ENCODE peak calls at places on chromosomes 11 and 22, in seven cellular contexts. D, E, T, S, L, P and W are unnamed samples.

GRCh38 chr22:37249946-37250345 is 5.9 kb upstream of the RAC2 start:
- DNase-seq in T (no peak), L (no peak), E (no peak), S (no peak), D (no peak), P (no peak), W (no peak)

GRCh38 chr11:102572537-102573220 is 42.1 kb upstream of the MMP7 start:
- DNase-seq in S (no peak), D (no peak), P (no peak), T (no peak), E (no peak), L (no peak), W (no peak)

GRCh38 chr22:20466659-20467379 is 28.8 kb downstream of the KLHL22 start:
- DNase-seq in P (no peak), D (no peak), S (no peak), E (no peak), T (no peak), L (no peak), W (no peak)

GRCh38 chr11:10864688-10865087 is 6.8 kb upstream of the ZBED5 start:
- DNase-seq in E (no peak), L (no peak), D (no peak), T (no peak), P (no peak), S (no peak), W (no peak)

GRCh38 chr11:104917259-104918112 is 19.2 kb upstream of the CASP12 start:
- DNase-seq in L (no peak), T (no peak), S (no peak), E (no peak), D (no peak), P (no peak), W (no peak)

GRCh38 chr11:22656128-22656527 is 10.3 kb upstream of the GAS2 start:
- DNase-seq in T (no peak), E (no peak), L (no peak), S (no peak), P (no peak), D (no peak), W (no peak)

GRCh38 chr11:8809605-8810272 is 101.2 kb upstream of the AKIP1 start:
- DNase-seq in S (no peak), T (no peak), L (peak; percentile 24), D (no peak), E (no peak), P (no peak), W (no peak)

GRCh38 chr11:58394195-58394594 is 12.5 kb downstream of the OR5B3 start:
- DNase-seq in S (no peak), P (no peak), T (no peak), E (no peak), L (peak; percentile 62), D (no peak), W (peak; percentile 1)

GRCh38 chr22:26615830-26616435 is 1.9 kb downstream of the CRYBB1 start:
- DNase-seq in P (no peak), L (no peak), E (no peak), T (no peak), S (no peak), D (no peak), W (no peak)

GRCh38 chr22:39967103-39967829 is 7.1 kb downstream of the TMA7B start:
- DNase-seq in E (no peak), P (no peak), D (no peak), T (peak; percentile 31), S (no peak), L (no peak), W (no peak)

GRCh38 chr11:60905551-60906113 is 753 bp downstream of the PRPF19 start:
- DNase-seq in P (no peak), D (no peak), L (peak; percentile 36), E (no peak), T (peak; percentile 39), S (no peak), W (no peak)

GRCh38 chr22:27238935-27239510 is 562.5 kb downstream of the MN1 start:
- DNase-seq in D (no peak), S (peak; percentile 87), E (no peak), P (peak; percentile 57), T (no peak), L (no peak), W (peak; percentile 74)

DNA sequence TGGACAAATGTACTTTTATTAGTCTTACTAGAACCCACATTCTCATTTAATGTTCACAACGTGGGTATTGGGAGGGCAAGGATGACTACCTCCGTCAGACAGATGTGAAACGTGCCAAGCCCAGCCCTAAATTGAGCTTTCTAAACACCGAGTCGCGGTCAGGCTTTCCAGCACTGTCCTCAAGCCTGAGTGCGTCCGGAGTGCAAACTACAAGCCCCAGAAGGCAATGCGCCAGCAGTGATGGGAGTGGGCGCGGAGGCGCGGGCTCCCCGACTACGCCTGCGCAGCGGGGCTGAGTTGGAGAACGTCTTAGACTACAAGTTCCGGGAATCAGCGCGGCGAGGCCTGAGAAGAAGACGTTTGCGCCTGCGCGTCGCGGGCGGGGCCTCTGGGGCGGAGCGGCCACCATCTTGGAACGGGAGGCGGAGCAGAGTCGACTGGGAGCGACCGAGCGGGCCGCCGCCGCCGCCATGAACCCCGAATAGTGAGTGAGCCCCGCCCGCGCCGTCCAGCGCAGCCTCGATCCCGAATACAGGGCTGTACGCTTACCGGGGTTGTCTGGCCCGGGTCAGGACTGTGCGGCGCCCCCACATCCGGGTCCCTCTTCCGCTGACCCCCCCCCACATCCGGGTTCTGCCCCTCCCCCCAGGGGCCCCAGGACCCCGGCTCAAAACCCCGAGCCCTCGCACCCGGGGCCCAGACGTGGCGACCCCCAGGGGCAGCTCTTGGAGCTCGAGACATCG is at the start of gene RAB1B:
- DNase-seq in P (peak; percentile 94), L (peak; percentile 98), E (peak; percentile 100), D (peak; percentile 100), S (peak; percentile 100), T (peak; percentile 100), W (peak; percentile 95)
- TF ChIP-seq POLR2A in P (peak; percentile 9), L (peak; percentile 42), E (no peak), D (no peak), S (peak; percentile 93), T (peak; percentile 80), W (peak; percentile 43)

GRCh38 chr11:62724171-62724570 is 3.1 kb downstream of the HNRNPUL2 start:
- DNase-seq in D (no peak), S (no peak), P (no peak), L (no peak), E (no peak), T (no peak), W (no peak)

GRCh38 chr11:62726156-62727006 is 876 bp downstream of the HNRNPUL2 start:
- DNase-seq in E (peak; percentile 34), L (no peak), P (no peak), T (peak; percentile 21), D (no peak), S (peak; percentile 28), W (no peak)

GRCh38 chr11:62727007-62727832 is at the start of gene HNRNPUL2:
- DNase-seq in E (peak; percentile 97), L (peak; percentile 97), T (peak; percentile 97), S (peak; percentile 98), D (peak; percentile 99), P (peak; percentile 97), W (peak; percentile 96)

GRCh38 chr11:62725686-62726085 is 1.6 kb downstream of the HNRNPUL2 start:
- DNase-seq in P (no peak), E (no peak), L (peak; percentile 42), S (no peak), T (no peak), D (no peak), W (no peak)

GRCh38 chr11:62727833-62728721 is at the start of gene TTC9C:
- DNase-seq in L (peak; percentile 98), P (peak; percentile 94), T (peak; percentile 89), S (peak; percentile 89), D (peak; percentile 90), E (peak; percentile 93), W (peak; percentile 64)
- TF ChIP-seq POLR2A in L (peak; percentile 63), P (peak; percentile 42), T (peak; percentile 66), S (peak; percentile 52), D (no peak), E (peak; percentile 68), W (peak; percentile 28)

GRCh38 chr11:23991140-23991539 is 505.7 kb upstream of the LUZP2 start:
- DNase-seq in S (no peak), L (no peak), T (no peak), E (no peak), P (no peak), D (no peak), W (no peak)

GRCh38 chr11:23988381-23989006 is 508.4 kb upstream of the LUZP2 start:
- DNase-seq in D (no peak), L (peak; percentile 41), S (no peak), E (no peak), T (no peak), P (no peak), W (no peak)

GRCh38 chr11:23995891-23996290 is 501.0 kb upstream of the LUZP2 start:
- DNase-seq in T (no peak), S (no peak), L (no peak), P (no peak), D (no peak), E (no peak), W (no peak)

GRCh38 chr11:23990346-23990745 is 506.5 kb upstream of the LUZP2 start:
- DNase-seq in L (no peak), S (no peak), D (no peak), E (no peak), P (no peak), T (no peak), W (no peak)
- TF ChIP-seq POLR2A in L (no peak), S (no peak), D (no peak), E (no peak), P (no peak), T (no peak), W (no peak)

GRCh38 chr11:44978279-44978960 is 27.7 kb upstream of the TP53I11 start:
- DNase-seq in P (no peak), T (no peak), E (no peak), D (no peak), L (no peak), S (no peak), W (no peak)

GRCh38 chr11:44978961-44979331 is 28.3 kb upstream of the TP53I11 start:
- DNase-seq in S (no peak), L (peak; percentile 35), T (peak; percentile 89), D (peak; percentile 89), P (peak; percentile 63), E (no peak), W (no peak)

GRCh38 chr11:44977493-44977984 is 26.9 kb upstream of the TP53I11 start:
- DNase-seq in P (peak; percentile 34), E (no peak), S (no peak), D (peak; percentile 55), L (no peak), T (peak; percentile 39), W (no peak)

GRCh38 chr11:44980533-44981427 is 30.1 kb upstream of the TP53I11 start:
- DNase-seq in S (no peak), L (no peak), T (no peak), E (no peak), D (no peak), P (no peak), W (no peak)

DNA sequence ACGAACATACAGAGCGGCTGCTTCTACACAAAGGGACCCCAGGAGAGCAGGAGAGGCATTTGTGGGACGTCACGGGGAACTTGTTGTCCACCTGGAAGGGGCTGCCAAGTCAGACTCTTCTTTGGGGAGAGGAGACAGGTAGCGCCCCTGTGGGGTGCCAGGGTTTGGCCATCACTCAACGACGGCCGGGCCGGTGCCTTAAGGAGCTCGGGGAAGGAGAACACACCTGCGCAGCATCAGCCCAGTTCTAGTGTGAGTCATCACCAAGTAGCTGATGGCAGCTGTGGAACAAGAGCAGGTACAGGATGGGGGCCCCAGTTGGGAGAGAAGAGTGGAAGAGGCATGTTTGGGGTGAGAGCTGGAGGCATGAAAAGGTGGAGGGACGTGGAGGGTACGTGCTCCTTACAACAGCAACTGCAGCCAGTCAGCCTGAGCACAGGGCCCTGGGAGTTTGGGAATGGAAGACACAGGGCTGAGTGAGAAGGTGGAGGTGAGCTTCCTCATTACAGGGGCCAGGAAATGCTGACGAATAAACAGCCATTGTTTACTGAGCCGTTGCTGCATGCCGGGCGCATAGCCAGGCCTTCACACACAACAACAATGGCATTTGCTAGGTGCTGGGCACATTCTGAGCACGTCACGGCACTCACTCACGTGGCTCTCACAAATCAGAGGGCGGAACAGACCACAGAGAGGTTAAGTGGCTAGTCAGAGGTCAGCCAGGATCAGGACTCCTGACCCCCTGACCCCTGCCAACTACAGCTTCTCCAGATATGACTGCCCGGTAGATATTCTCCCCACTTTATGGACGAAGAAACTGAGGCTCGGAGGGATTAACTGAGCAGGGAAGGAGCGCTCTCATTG is 29.1 kb upstream of the TP53I11 start:
- DNase-seq in S (no peak), D (peak; percentile 92), P (peak; percentile 75), T (peak; percentile 94), E (no peak), L (no peak), W (no peak)
- TF ChIP-seq POLR2A in S (no peak), D (no peak), P (no peak), T (no peak), E (no peak), L (no peak), W (no peak)